ENCODE peak calls at places on chromosomes 3 and 15, in seven cellular contexts. One of them, this sample, is unnamed.

GRCh38 chr3:38644662-38645053 is 4.8 kb downstream of the SCN5A start:
- DNase-seq in vagina: peak; percentile 69
- DNase-seq in brain microvascular endothelial cell: no peak
- DNase-seq in HepG2: no peak
- DNase-seq in ovary: no peak
- DNase-seq in left ventricle myocardium inferior: peak; percentile 61
- DNase-seq in small intestine: no peak
- DNase-seq in this sample: no peak

GRCh38 chr3:29144807-29145206 is 136.1 kb upstream of the RBMS3 start:
- DNase-seq in vagina: no peak
- DNase-seq in brain microvascular endothelial cell: peak; percentile 88
- DNase-seq in HepG2: no peak
- DNase-seq in ovary: peak; percentile 41
- DNase-seq in left ventricle myocardium inferior: peak; percentile 20
- DNase-seq in small intestine: no peak
- DNase-seq in this sample: no peak

GRCh38 chr3:150293401-150294001 is 114.6 kb upstream of the TSC22D2 start:
- DNase-seq in vagina: no peak
- DNase-seq in brain microvascular endothelial cell: peak; percentile 74
- DNase-seq in HepG2: no peak
- DNase-seq in ovary: no peak
- DNase-seq in left ventricle myocardium inferior: no peak
- DNase-seq in small intestine: no peak
- DNase-seq in this sample: no peak

GRCh38 chr3:192570757-192571156 is 156.6 kb downstream of the FGF12 start:
- DNase-seq in vagina: no peak
- DNase-seq in brain microvascular endothelial cell: no peak
- DNase-seq in HepG2: no peak
- DNase-seq in ovary: no peak
- DNase-seq in left ventricle myocardium inferior: no peak
- DNase-seq in small intestine: peak; percentile 14
- DNase-seq in this sample: no peak

GRCh38 chr15:89575656-89576416 is 567 bp downstream of the TICRR start:
- DNase-seq in vagina: no peak
- DNase-seq in brain microvascular endothelial cell: no peak
- DNase-seq in HepG2: no peak
- DNase-seq in ovary: no peak
- DNase-seq in left ventricle myocardium inferior: peak; percentile 22
- DNase-seq in small intestine: no peak
- DNase-seq in this sample: no peak

GRCh38 chr3:46646700-46647099 is 34.4 kb downstream of the FAM240A start:
- DNase-seq in vagina: no peak
- DNase-seq in brain microvascular endothelial cell: peak; percentile 9
- DNase-seq in HepG2: no peak
- DNase-seq in ovary: no peak
- DNase-seq in left ventricle myocardium inferior: no peak
- DNase-seq in small intestine: no peak
- DNase-seq in this sample: no peak

GRCh38 chr15:85618956-85619491 is 175.7 kb downstream of the KLHL25 start:
- DNase-seq in vagina: peak; percentile 97
- DNase-seq in brain microvascular endothelial cell: peak; percentile 98
- DNase-seq in HepG2: no peak
- DNase-seq in ovary: peak; percentile 83
- DNase-seq in left ventricle myocardium inferior: peak; percentile 74
- DNase-seq in small intestine: peak; percentile 39
- DNase-seq in this sample: no peak

GRCh38 chr3:71607364-71607763 is 23.8 kb upstream of the FOXP1 start:
- DNase-seq in vagina: no peak
- DNase-seq in brain microvascular endothelial cell: no peak
- DNase-seq in HepG2: no peak
- DNase-seq in ovary: no peak
- DNase-seq in left ventricle myocardium inferior: no peak
- DNase-seq in small intestine: no peak
- DNase-seq in this sample: no peak

GRCh38 chr3:36911990-36912804 is 32.7 kb downstream of the TRANK1 start:
- DNase-seq in vagina: peak; percentile 44
- DNase-seq in brain microvascular endothelial cell: peak; percentile 53
- DNase-seq in HepG2: peak; percentile 10
- DNase-seq in ovary: no peak
- DNase-seq in left ventricle myocardium inferior: no peak
- DNase-seq in small intestine: peak; percentile 67
- DNase-seq in this sample: no peak

GRCh38 chr3:49456417-49456816 is 13.7 kb upstream of the DAG1 start:
- DNase-seq in vagina: no peak
- DNase-seq in brain microvascular endothelial cell: peak; percentile 18
- DNase-seq in HepG2: no peak
- DNase-seq in ovary: no peak
- DNase-seq in left ventricle myocardium inferior: no peak
- DNase-seq in small intestine: no peak
- DNase-seq in this sample: no peak

GRCh38 chr3:131067983-131068382 is 41.3 kb downstream of the NEK11 start:
- DNase-seq in vagina: no peak
- DNase-seq in brain microvascular endothelial cell: no peak
- DNase-seq in HepG2: no peak
- DNase-seq in ovary: peak; percentile 11
- DNase-seq in left ventricle myocardium inferior: peak; percentile 37
- DNase-seq in small intestine: no peak
- DNase-seq in this sample: no peak

GRCh38 chr3:36362216-36362615 is 18.1 kb upstream of the STAC start:
- DNase-seq in vagina: no peak
- DNase-seq in brain microvascular endothelial cell: peak; percentile 31
- DNase-seq in HepG2: no peak
- DNase-seq in ovary: no peak
- DNase-seq in left ventricle myocardium inferior: no peak
- DNase-seq in small intestine: no peak
- DNase-seq in this sample: no peak

GRCh38 chr3:4588410-4588809 is 95.3 kb downstream of the ITPR1 start:
- DNase-seq in vagina: no peak
- DNase-seq in brain microvascular endothelial cell: peak; percentile 52
- DNase-seq in HepG2: no peak
- DNase-seq in ovary: no peak
- DNase-seq in left ventricle myocardium inferior: peak; percentile 24
- DNase-seq in small intestine: no peak
- DNase-seq in this sample: no peak

GRCh38 chr3:169929830-169930519 is 18.6 kb downstream of the SAMD7 start:
- DNase-seq in vagina: no peak
- DNase-seq in brain microvascular endothelial cell: no peak
- DNase-seq in HepG2: no peak
- DNase-seq in ovary: no peak
- DNase-seq in left ventricle myocardium inferior: no peak
- DNase-seq in small intestine: no peak
- DNase-seq in this sample: no peak

GRCh38 chr3:69391554-69391953 is 5.7 kb upstream of the FRMD4B start:
- DNase-seq in vagina: no peak
- DNase-seq in brain microvascular endothelial cell: no peak
- DNase-seq in HepG2: peak; percentile 3
- DNase-seq in ovary: no peak
- DNase-seq in left ventricle myocardium inferior: no peak
- DNase-seq in small intestine: no peak
- DNase-seq in this sample: no peak

GRCh38 chr3:169607909-169608308 is 55.6 kb downstream of the MECOM start:
- DNase-seq in vagina: no peak
- DNase-seq in brain microvascular endothelial cell: no peak
- DNase-seq in HepG2: no peak
- DNase-seq in ovary: no peak
- DNase-seq in left ventricle myocardium inferior: no peak
- DNase-seq in small intestine: no peak
- DNase-seq in this sample: no peak

GRCh38 chr3:123423026-123423425 is 25.9 kb downstream of the ADCY5 start:
- DNase-seq in vagina: no peak
- DNase-seq in brain microvascular endothelial cell: no peak
- DNase-seq in HepG2: no peak
- DNase-seq in ovary: no peak
- DNase-seq in left ventricle myocardium inferior: peak; percentile 55
- DNase-seq in small intestine: peak; percentile 87
- DNase-seq in this sample: peak; percentile 48

GRCh38 chr3:122397136-122397645 is 13.2 kb downstream of the FAM162A start:
- DNase-seq in vagina: no peak
- DNase-seq in brain microvascular endothelial cell: peak; percentile 49
- DNase-seq in HepG2: no peak
- DNase-seq in ovary: no peak
- DNase-seq in left ventricle myocardium inferior: no peak
- DNase-seq in small intestine: no peak
- DNase-seq in this sample: no peak

GRCh38 chr3:169640467-169641148 is 22.9 kb downstream of the MECOM start:
- DNase-seq in vagina: no peak
- DNase-seq in brain microvascular endothelial cell: no peak
- DNase-seq in HepG2: no peak
- DNase-seq in ovary: no peak
- DNase-seq in left ventricle myocardium inferior: no peak
- DNase-seq in small intestine: no peak
- DNase-seq in this sample: no peak

GRCh38 chr15:87816811-87817210 is 439.7 kb downstream of the NTRK3 start:
- DNase-seq in vagina: no peak
- DNase-seq in brain microvascular endothelial cell: peak; percentile 82
- DNase-seq in HepG2: no peak
- DNase-seq in ovary: no peak
- DNase-seq in left ventricle myocardium inferior: no peak
- DNase-seq in small intestine: no peak
- DNase-seq in this sample: no peak

GRCh38 chr3:195892105-195892354 is 16.3 kb downstream of the TNK2 start:
- DNase-seq in vagina: no peak
- DNase-seq in brain microvascular endothelial cell: no peak
- DNase-seq in HepG2: no peak
- DNase-seq in ovary: no peak
- DNase-seq in left ventricle myocardium inferior: no peak
- DNase-seq in small intestine: no peak
- DNase-seq in this sample: no peak

GRCh38 chr3:195891431-195892104 is 16.8 kb downstream of the TNK2 start:
- DNase-seq in vagina: no peak
- DNase-seq in brain microvascular endothelial cell: no peak
- DNase-seq in HepG2: no peak
- DNase-seq in ovary: no peak
- DNase-seq in left ventricle myocardium inferior: no peak
- DNase-seq in small intestine: no peak
- DNase-seq in this sample: no peak

GRCh38 chr3:195888981-195889842 is 19.1 kb downstream of the TNK2 start:
- DNase-seq in vagina: no peak
- DNase-seq in brain microvascular endothelial cell: no peak
- DNase-seq in HepG2: no peak
- DNase-seq in ovary: no peak
- DNase-seq in left ventricle myocardium inferior: no peak
- DNase-seq in small intestine: no peak
- DNase-seq in this sample: no peak

GRCh38 chr3:195888311-195888761 is 20.0 kb downstream of the TNK2 start:
- DNase-seq in vagina: no peak
- DNase-seq in brain microvascular endothelial cell: no peak
- DNase-seq in HepG2: no peak
- DNase-seq in ovary: no peak
- DNase-seq in left ventricle myocardium inferior: no peak
- DNase-seq in small intestine: no peak
- DNase-seq in this sample: no peak

GRCh38 chr3:195889843-195890407 is 18.4 kb downstream of the TNK2 start:
- DNase-seq in vagina: no peak
- DNase-seq in brain microvascular endothelial cell: no peak
- DNase-seq in HepG2: no peak
- DNase-seq in ovary: no peak
- DNase-seq in left ventricle myocardium inferior: no peak
- DNase-seq in small intestine: no peak
- DNase-seq in this sample: peak; percentile 73
- H3K27ac ChIP-seq in vagina: no peak overlapping the region
- H3K27ac ChIP-seq in brain microvascular endothelial cell: no peak overlapping the region
- H3K27ac ChIP-seq in HepG2: no peak overlapping the region
- H3K27ac ChIP-seq in ovary: no peak overlapping the region
- H3K27ac ChIP-seq in left ventricle myocardium inferior: no peak overlapping the region
- H3K27ac ChIP-seq in small intestine: no peak overlapping the region
- H3K27ac ChIP-seq in this sample: peak overlapping the region; percentile 30

GRCh38 chr3:157107037-157107436 is 52.9 kb downstream of the CCNL1 start:
- DNase-seq in vagina: no peak
- DNase-seq in brain microvascular endothelial cell: no peak
- DNase-seq in HepG2: no peak
- DNase-seq in ovary: no peak
- DNase-seq in left ventricle myocardium inferior: no peak
- DNase-seq in small intestine: no peak
- DNase-seq in this sample: no peak
- H3K27ac ChIP-seq in vagina: peak overlapping the region; percentile 22
- H3K27ac ChIP-seq in brain microvascular endothelial cell: no peak overlapping the region
- H3K27ac ChIP-seq in HepG2: no peak overlapping the region
- H3K27ac ChIP-seq in ovary: no peak overlapping the region
- H3K27ac ChIP-seq in left ventricle myocardium inferior: peak overlapping the region; percentile 84
- H3K27ac ChIP-seq in small intestine: no peak overlapping the region
- H3K27ac ChIP-seq in this sample: no peak overlapping the region

GRCh38 chr15:60973637-60974415 is 255.3 kb downstream of the RORA start:
- DNase-seq in vagina: no peak
- DNase-seq in brain microvascular endothelial cell: peak; percentile 66
- DNase-seq in HepG2: no peak
- DNase-seq in ovary: no peak
- DNase-seq in left ventricle myocardium inferior: no peak
- DNase-seq in small intestine: no peak
- DNase-seq in this sample: no peak
- H3K27ac ChIP-seq in vagina: no peak overlapping the region
- H3K27ac ChIP-seq in brain microvascular endothelial cell: peak overlapping the region; percentile 98
- H3K27ac ChIP-seq in HepG2: no peak overlapping the region
- H3K27ac ChIP-seq in ovary: no peak overlapping the region
- H3K27ac ChIP-seq in left ventricle myocardium inferior: no peak overlapping the region
- H3K27ac ChIP-seq in small intestine: no peak overlapping the region
- H3K27ac ChIP-seq in this sample: no peak overlapping the region

GRCh38 chr3:89577517-89578252 is 470.3 kb downstream of the EPHA3 start:
- DNase-seq in vagina: no peak
- DNase-seq in brain microvascular endothelial cell: no peak
- DNase-seq in HepG2: peak; percentile 13
- DNase-seq in ovary: no peak
- DNase-seq in left ventricle myocardium inferior: no peak
- DNase-seq in small intestine: no peak
- DNase-seq in this sample: no peak
- H3K27ac ChIP-seq in vagina: no peak overlapping the region
- H3K27ac ChIP-seq in brain microvascular endothelial cell: no peak overlapping the region
- H3K27ac ChIP-seq in HepG2: no peak overlapping the region
- H3K27ac ChIP-seq in ovary: no peak overlapping the region
- H3K27ac ChIP-seq in left ventricle myocardium inferior: no peak overlapping the region
- H3K27ac ChIP-seq in small intestine: no peak overlapping the region
- H3K27ac ChIP-seq in this sample: no peak overlapping the region